ENCODE peak calls at places on chromosomes 13 and 19, in ten cellular contexts. J, M, C, V, P, F, H, X, K and O are unnamed samples.

GRCh38 chr13:72651196-72651595 is 76.2 kb downstream of the MZT1 start:
- DNase-seq in J (no peak), M (peak), C (no peak), V (no peak), P (no peak), F (no peak), H (no peak), X (no peak), K (no peak), O (no peak)

GRCh38 chr13:42946927-42947326 is 45.1 kb downstream of the EPSTI1 start:
- DNase-seq in J (no peak), M (no peak), C (no peak), V (no peak), P (no peak), F (no peak), H (no peak), X (no peak), K (no peak), O (no peak)

GRCh38 chr13:20191902-20192469 is 752 bp downstream of the GJB2 start:
- DNase-seq in J (no peak), M (peak), C (no peak), V (no peak), P (no peak), F (peak), H (no peak), X (peak), K (no peak), O (peak)

GRCh38 chr19:48614436-48615144 is at the start of gene FAM83E:
- DNase-seq in J (peak), M (peak), C (no peak), V (no peak), P (no peak), F (peak), H (peak), X (peak), K (no peak), O (peak)

GRCh38 chr13:42266464-42266863 is 5.5 kb upstream of the AKAP11 start:
- DNase-seq in J (no peak), M (peak), C (no peak), V (no peak), P (peak), F (no peak), H (no peak), X (no peak), K (no peak), O (no peak)

GRCh38 chr13:27023385-27023784 is 148.2 kb downstream of the USP12 start:
- DNase-seq in J (no peak), M (no peak), C (no peak), V (no peak), P (no peak), F (peak), H (no peak), X (no peak), K (peak), O (no peak)

GRCh38 chr13:113845055-113845454 is 18.8 kb downstream of the GAS6 start:
- DNase-seq in J (peak), M (no peak), C (no peak), V (peak), P (no peak), F (no peak), H (peak), X (no peak), K (no peak), O (no peak)

GRCh38 chr13:39370554-39370953 is 232.4 kb downstream of the LHFPL6 start:
- DNase-seq in J (no peak), M (no peak), C (no peak), V (peak), P (no peak), F (no peak), H (peak), X (no peak), K (no peak), O (no peak)

GRCh38 chr13:28819046-28819747 is 942 bp upstream of the MTUS2 start:
- DNase-seq in J (no peak), M (peak), C (no peak), V (no peak), P (no peak), F (no peak), H (no peak), X (no peak), K (no peak), O (no peak)

GRCh38 chr19:16807416-16808274 is 21.6 kb upstream of the SIN3B start:
- DNase-seq in J (no peak), M (no peak), C (no peak), V (no peak), P (no peak), F (no peak), H (no peak), X (no peak), K (no peak), O (no peak)

GRCh38 chr19:57583521-57584416 is at the start of gene ZIK1:
- DNase-seq in J (peak), M (no peak), C (peak), V (peak), P (peak), F (peak), H (peak), X (peak), K (no peak), O (peak)

GRCh38 chr13:26480246-26480855 is 77.1 kb upstream of the WASF3 start:
- DNase-seq in J (no peak), M (peak), C (no peak), V (no peak), P (no peak), F (no peak), H (no peak), X (peak), K (no peak), O (no peak)

GRCh38 chr13:32585625-32586021 is 629 bp upstream of the PDS5B start:
- DNase-seq in J (no peak), M (peak), C (no peak), V (no peak), P (no peak), F (peak), H (no peak), X (peak), K (peak), O (peak)

GRCh38 chr19:32266453-32266852 is 79.0 kb upstream of the ZNF507 start:
- DNase-seq in J (no peak), M (no peak), C (no peak), V (no peak), P (no peak), F (no peak), H (no peak), X (no peak), K (no peak), O (no peak)

GRCh38 chr19:2048959-2049740 is 1.9 kb downstream of the MKNK2 start:
- DNase-seq in J (peak), M (no peak), C (no peak), V (no peak), P (no peak), F (peak), H (peak), X (no peak), K (peak), O (no peak)

GRCh38 chr13:60229708-60230272 is 66.1 kb upstream of the DIAPH3 start:
- DNase-seq in J (no peak), M (no peak), C (no peak), V (no peak), P (no peak), F (no peak), H (no peak), X (no peak), K (no peak), O (no peak)

GRCh38 chr13:111328803-111329410 is 8.5 kb downstream of the TEX29 start:
- DNase-seq in J (no peak), M (no peak), C (no peak), V (no peak), P (no peak), F (peak), H (no peak), X (no peak), K (no peak), O (no peak)

GRCh38 chr19:49391581-49392399 is 3.7 kb downstream of the KASH5 start:
- DNase-seq in J (peak), M (peak), C (peak), V (peak), P (peak), F (peak), H (peak), X (peak), K (peak), O (peak)

GRCh38 chr19:32599736-32600157 is 18.8 kb downstream of the PDCD5 start:
- DNase-seq in J (peak), M (peak), C (peak), V (no peak), P (peak), F (no peak), H (no peak), X (peak), K (peak), O (peak)

GRCh38 chr19:55402509-55402908 is 5.1 kb downstream of the UBE2S start:
- DNase-seq in J (no peak), M (no peak), C (no peak), V (no peak), P (no peak), F (no peak), H (no peak), X (no peak), K (no peak), O (no peak)

GRCh38 chr19:55405638-55406037 is 1.9 kb downstream of the UBE2S start:
- DNase-seq in J (no peak), M (no peak), C (no peak), V (no peak), P (no peak), F (no peak), H (no peak), X (no peak), K (no peak), O (no peak)

GRCh38 chr19:55406091-55406868 is 1.3 kb downstream of the UBE2S start:
- DNase-seq in J (peak), M (no peak), C (no peak), V (no peak), P (no peak), F (no peak), H (no peak), X (no peak), K (peak), O (no peak)

GRCh38 chr19:55398200-55398947 is 9.2 kb downstream of the UBE2S start:
- DNase-seq in J (no peak), M (no peak), C (no peak), V (no peak), P (no peak), F (no peak), H (no peak), X (no peak), K (no peak), O (no peak)

DNA sequence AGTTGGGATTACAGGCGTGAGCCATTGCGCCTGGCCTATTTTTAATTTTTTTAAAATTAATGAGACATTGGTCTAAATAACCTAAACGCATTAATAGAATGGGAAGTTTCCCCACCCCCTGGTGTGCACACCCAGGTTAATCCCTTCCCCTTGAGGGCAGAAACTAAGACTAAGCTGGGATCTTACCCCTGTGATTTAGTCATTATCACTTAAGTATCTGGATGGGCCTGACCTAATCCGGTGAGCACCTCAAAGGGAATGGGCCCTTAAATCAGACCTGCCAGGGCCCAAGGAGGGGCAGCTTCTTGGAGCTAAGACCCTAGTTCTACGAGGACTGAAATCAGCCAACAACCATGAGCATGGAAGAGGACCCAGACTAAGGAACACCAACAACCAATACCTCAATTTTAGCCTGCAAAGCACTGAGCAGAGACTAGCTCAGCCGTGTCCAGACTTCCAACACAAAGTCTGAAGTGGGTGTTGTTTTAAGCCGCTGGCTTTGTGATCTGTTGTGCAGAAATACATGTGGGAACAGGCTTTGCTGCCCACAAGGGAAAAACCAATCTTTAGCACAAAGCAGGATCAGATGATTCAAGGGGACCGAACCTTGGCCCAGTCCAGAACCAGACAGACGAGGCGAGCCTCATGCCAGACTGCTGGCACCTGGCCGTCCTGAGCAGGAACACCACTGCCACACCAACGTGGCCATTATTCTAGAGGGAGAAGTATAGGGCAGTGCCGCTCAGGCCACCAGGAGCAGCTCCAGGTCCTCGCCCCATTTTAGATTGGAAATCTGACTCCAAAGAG is 7.1 kb downstream of the UBE2S start:
- DNase-seq in J (no peak), M (no peak), C (no peak), V (no peak), P (no peak), F (no peak), H (no peak), X (no peak), K (no peak), O (no peak)
- H3K27ac ChIP-seq in J (no peak), M (no peak), C (no peak), V (no peak), P (no peak), F (no peak), H (no peak), X (no peak), K (no peak), O (no peak)

GRCh38 chr13:30832377-30832776 is 73.7 kb upstream of the MEDAG start:
- DNase-seq in J (no peak), M (no peak), C (no peak), V (no peak), P (no peak), F (no peak), H (no peak), X (peak), K (no peak), O (no peak)

GRCh38 chr13:30835442-30835841 is 70.6 kb upstream of the MEDAG start:
- DNase-seq in J (no peak), M (no peak), C (no peak), V (no peak), P (no peak), F (no peak), H (no peak), X (peak), K (no peak), O (no peak)

GRCh38 chr13:30830638-30830965 is 75.5 kb upstream of the MEDAG start:
- DNase-seq in J (no peak), M (peak), C (no peak), V (no peak), P (no peak), F (no peak), H (no peak), X (no peak), K (no peak), O (no peak)

GRCh38 chr13:30831515-30831914 is 74.6 kb upstream of the MEDAG start:
- DNase-seq in J (no peak), M (peak), C (no peak), V (no peak), P (no peak), F (no peak), H (no peak), X (peak), K (no peak), O (no peak)

GRCh38 chr13:30832845-30833332 is 73.2 kb upstream of the MEDAG start:
- DNase-seq in J (peak), M (peak), C (no peak), V (peak), P (no peak), F (peak), H (peak), X (peak), K (no peak), O (peak)
- H3K27ac ChIP-seq in J (no peak), M (peak), C (no peak), V (no peak), P (no peak), F (no peak), H (no peak), X (peak), K (no peak), O (peak)

GRCh38 chr13:110125157-110125556 is 181.8 kb downstream of the COL4A1 start:
- DNase-seq in J (no peak), M (no peak), C (no peak), V (no peak), P (no peak), F (no peak), H (no peak), X (no peak), K (no peak), O (no peak)
- H3K27ac ChIP-seq in J (peak), M (no peak), C (no peak), V (peak), P (no peak), F (no peak), H (no peak), X (no peak), K (no peak), O (no peak)

GRCh38 chr19:40056505-40056904 is 474 bp upstream of the ZNF780B start:
- DNase-seq in J (no peak), M (no peak), C (no peak), V (no peak), P (no peak), F (no peak), H (no peak), X (no peak), K (no peak), O (no peak)
- H3K27ac ChIP-seq in J (peak), M (no peak), C (peak), V (peak), P (peak), F (no peak), H (no peak), X (peak), K (no peak), O (peak)

GRCh38 chr13:76014618-76015315 is 378.6 kb downstream of the LMO7 start:
- DNase-seq in J (no peak), M (peak), C (no peak), V (no peak), P (peak), F (no peak), H (no peak), X (no peak), K (no peak), O (no peak)
- H3K27ac ChIP-seq in J (no peak), M (peak), C (no peak), V (peak), P (peak), F (no peak), H (no peak), X (no peak), K (no peak), O (no peak)

GRCh38 chr19:41879670-41880328 is 2.7 kb downstream of the CD79A start:
- DNase-seq in J (no peak), M (no peak), C (no peak), V (no peak), P (no peak), F (no peak), H (no peak), X (no peak), K (no peak), O (no peak)

GRCh38 chr19:41880329-41880708 is 2.7 kb upstream of the ARHGEF1 start:
- DNase-seq in J (no peak), M (no peak), C (no peak), V (no peak), P (no peak), F (no peak), H (no peak), X (no peak), K (no peak), O (no peak)

GRCh38 chr19:41883463-41883820 is 458 bp downstream of the ARHGEF1 start:
- DNase-seq in J (no peak), M (no peak), C (no peak), V (no peak), P (no peak), F (no peak), H (no peak), X (no peak), K (no peak), O (no peak)

GRCh38 chr19:41883821-41884733 is 1.1 kb downstream of the ARHGEF1 start:
- DNase-seq in J (peak), M (peak), C (peak), V (peak), P (peak), F (peak), H (peak), X (peak), K (peak), O (peak)

GRCh38 chr19:41882568-41883462 is at the start of gene ARHGEF1:
- DNase-seq in J (peak), M (peak), C (no peak), V (peak), P (peak), F (no peak), H (peak), X (peak), K (peak), O (peak)
- H3K27ac ChIP-seq in J (peak), M (peak), C (peak), V (peak), P (peak), F (no peak), H (no peak), X (peak), K (peak), O (peak)

DNA sequence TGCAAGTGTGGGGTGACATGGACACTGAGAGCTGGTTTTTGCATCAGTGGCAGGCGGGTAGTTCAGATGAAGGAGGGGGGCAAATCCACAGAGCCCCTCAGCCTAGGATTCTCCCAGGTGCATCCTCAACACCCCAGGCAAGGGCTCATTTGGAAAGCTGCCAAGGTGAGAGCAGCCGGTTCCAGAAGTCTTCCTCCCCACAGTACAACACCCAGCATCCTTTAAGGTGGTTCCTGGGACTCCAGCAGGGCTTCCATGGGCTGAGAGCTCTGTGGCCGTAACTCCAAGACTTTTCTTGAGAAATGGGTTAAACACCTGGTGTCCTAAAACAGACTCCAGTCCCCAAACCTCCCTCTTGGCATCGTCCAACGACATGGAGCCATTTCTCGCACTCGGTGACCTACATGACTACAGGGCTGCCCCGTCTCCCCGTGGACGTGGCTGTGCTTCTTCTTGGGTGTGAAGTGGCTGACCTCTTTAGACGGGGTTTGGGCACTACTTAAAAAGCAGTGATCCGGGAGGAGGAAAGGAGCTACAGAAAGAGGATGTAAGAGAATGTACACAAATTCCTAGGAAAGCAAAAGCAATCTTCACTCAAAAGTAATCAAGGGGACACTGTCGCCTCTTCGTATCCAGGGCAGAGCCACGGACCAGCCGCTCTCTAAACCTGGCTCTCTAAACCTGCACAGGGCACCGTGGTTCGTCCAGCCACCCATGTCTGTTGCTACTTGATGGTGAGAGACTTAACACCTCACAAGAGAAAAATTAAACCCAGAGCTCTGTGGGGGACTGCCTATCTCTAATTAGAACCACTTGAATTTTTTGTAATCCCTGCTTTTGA is 25.5 kb downstream of the RANBP3 start:
- DNase-seq in J (no peak), M (no peak), C (no peak), V (no peak), P (no peak), F (no peak), H (no peak), X (no peak), K (no peak), O (no peak)
- H3K27ac ChIP-seq in J (no peak), M (no peak), C (peak), V (peak), P (peak), F (no peak), H (no peak), X (no peak), K (peak), O (peak)

DNA sequence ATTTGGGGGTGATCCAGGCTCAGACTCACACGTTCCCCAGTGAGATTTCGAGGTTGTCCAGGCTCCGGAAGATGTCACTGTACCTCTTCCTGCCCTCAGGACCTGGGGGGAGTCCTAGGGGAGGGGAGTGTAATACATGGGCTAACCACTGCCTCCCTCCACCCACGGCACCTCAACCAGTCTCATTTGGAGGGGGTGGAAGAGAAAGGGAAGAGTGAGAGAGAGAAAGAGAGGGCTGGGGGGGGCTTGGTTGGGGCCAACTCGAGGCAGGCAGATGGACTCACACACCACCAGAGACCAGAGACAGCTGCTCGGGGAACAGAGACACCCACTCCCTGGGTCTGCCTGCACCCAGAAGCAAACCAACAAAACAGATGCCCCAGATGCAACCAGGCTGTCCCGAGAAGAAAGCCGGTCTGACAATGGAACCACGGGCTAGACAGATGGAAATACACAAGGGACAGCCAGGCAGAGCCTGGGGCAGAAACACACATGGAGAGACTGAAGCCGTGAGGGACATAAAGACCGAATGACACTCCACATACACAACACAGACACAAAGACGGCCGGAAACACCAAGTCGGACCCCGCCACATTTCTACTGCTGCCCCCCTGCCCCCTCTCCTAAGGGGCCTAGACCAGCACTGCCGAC is 825 bp downstream of the GMIP start:
- DNase-seq in J (no peak), M (peak), C (no peak), V (no peak), P (no peak), F (no peak), H (no peak), X (no peak), K (peak), O (no peak)
- H3K27ac ChIP-seq in J (no peak), M (no peak), C (peak), V (peak), P (peak), F (no peak), H (no peak), X (peak), K (peak), O (no peak)